ENCODE peak calls at places on chromosomes 3 and 15, in nine cellular contexts. C is adipocyte; S is right lobe of liver; P is EL; G is thoracic aorta; W is hippocampal formation; E is IMR-90; H is T follicular helper cell; Y is stimulated activated CD8-positive, alpha-beta memory T cell treated with anti-CD3 and anti-CD28 coated beads, Interleukin-15, amount 100 ng/mL, for 24 hours. N is an unnamed sample.

GRCh38 chr3:130354430-130354829 is 9.0 kb downstream of the COL6A5 start:
- DNase-seq in C (no peak), S (no peak), P (no peak), G (no peak), W (no peak), E (no peak), H (no peak), Y (no peak), N (no peak)

GRCh38 chr3:171967137-171967783 is 72.1 kb upstream of the FNDC3B start:
- DNase-seq in C (peak; percentile 89), S (no peak), P (peak; percentile 91), G (no peak), W (no peak), E (peak; percentile 90), H (no peak), Y (no peak), N (no peak)

GRCh38 chr15:23416349-23417276 is 30.4 kb downstream of the GOLGA6L2 start:
- DNase-seq in C (no peak), S (no peak), P (no peak), G (no peak), W (no peak), E (no peak), H (no peak), Y (no peak), N (no peak)

GRCh38 chr3:54122046-54122801 is at the start of gene CACNA2D3:
- DNase-seq in C (peak; percentile 52), S (no peak), P (no peak), G (no peak), W (no peak), E (no peak), H (no peak), Y (no peak), N (no peak)

GRCh38 chr3:161266731-161267150 is 45.6 kb downstream of the NMD3 start:
- DNase-seq in C (peak; percentile 64), S (no peak), P (peak; percentile 88), G (no peak), W (no peak), E (peak; percentile 86), H (no peak), Y (no peak), N (no peak)

GRCh38 chr15:36363335-36363734 is 216.1 kb upstream of the CDIN1 start:
- DNase-seq in C (no peak), S (no peak), P (peak; percentile 30), G (no peak), W (no peak), E (peak; percentile 40), H (no peak), Y (no peak), N (no peak)

GRCh38 chr3:129673012-129673411 is 66.5 kb upstream of the PLXND1 start:
- DNase-seq in C (no peak), S (no peak), P (no peak), G (no peak), W (no peak), E (no peak), H (no peak), Y (no peak), N (no peak)

GRCh38 chr3:167750273-167750971 is 14.9 kb downstream of the SERPINI1 start:
- DNase-seq in C (no peak), S (no peak), P (no peak), G (no peak), W (no peak), E (no peak), H (no peak), Y (no peak), N (no peak)

GRCh38 chr15:85523530-85523929 is 143.1 kb downstream of the AKAP13 start:
- DNase-seq in C (no peak), S (no peak), P (no peak), G (no peak), W (no peak), E (no peak), H (no peak), Y (no peak), N (no peak)

GRCh38 chr3:33278106-33278672 is 947 bp downstream of the FBXL2 start:
- DNase-seq in C (peak; percentile 44), S (no peak), P (peak; percentile 18), G (no peak), W (no peak), E (no peak), H (no peak), Y (no peak), N (no peak)

GRCh38 chr3:77320514-77320913 is 280.6 kb downstream of the ROBO2 start:
- DNase-seq in C (peak; percentile 82), S (no peak), P (peak; percentile 25), G (no peak), W (peak; percentile 9), E (peak; percentile 67), H (no peak), Y (no peak), N (no peak)

GRCh38 chr3:61848885-61849284 is 287.5 kb downstream of the PTPRG start:
- DNase-seq in C (peak; percentile 79), S (no peak), P (peak; percentile 67), G (no peak), W (no peak), E (peak; percentile 72), H (no peak), Y (no peak), N (no peak)